ENCODE peak calls at places on chromosomes 6 and 20, in five cellular contexts. O, V, Y, P and T are unnamed samples.

GRCh38 chr6:145453376-145453775 is 281.9 kb downstream of the EPM2A start:
- DNase-seq in O (no peak), V (no peak), Y (no peak), P (no peak), T (no peak)

GRCh38 chr6:148945311-148946021 is 198.6 kb downstream of the UST start:
- DNase-seq in O (no peak), V (no peak), Y (no peak), P (no peak), T (no peak)

GRCh38 chr20:49368596-49368995 is 90.7 kb upstream of the ZNFX1 start:
- DNase-seq in O (no peak), V (no peak), Y (no peak), P (no peak), T (no peak)

GRCh38 chr6:111657146-111657545 is 51.5 kb upstream of the TRAF3IP2 start:
- DNase-seq in O (no peak), V (no peak), Y (no peak), P (no peak), T (no peak)

GRCh38 chr6:69022991-69023390 is 387.9 kb downstream of the ADGRB3 start:
- DNase-seq in O (no peak), V (no peak), Y (no peak), P (no peak), T (no peak)

GRCh38 chr6:161837854-161838253 is 564.0 kb upstream of the AGPAT4 start:
- DNase-seq in O (no peak), V (no peak), Y (no peak), P (no peak), T (no peak)

GRCh38 chr20:51660741-51661608 is 107.2 kb downstream of the ATP9A start:
- DNase-seq in O (no peak), V (no peak), Y (no peak), P (no peak), T (no peak)

GRCh38 chr6:80363501-80363900 is 257.0 kb downstream of the BCKDHB start:
- DNase-seq in O (no peak), V (no peak), Y (no peak), P (no peak), T (no peak)

GRCh38 chr20:50724851-50725721 is 6.3 kb upstream of the PARD6B start:
- DNase-seq in O (no peak), V (no peak), Y (no peak), P (peak; percentile 73), T (peak; percentile 68)

GRCh38 chr6:36285187-36285612 is 15.3 kb downstream of the PNPLA1 start:
- DNase-seq in O (no peak), V (no peak), Y (no peak), P (no peak), T (no peak)

GRCh38 chr20:33305591-33306057 is 22.6 kb downstream of the BPIFB1 start:
- DNase-seq in O (no peak), V (no peak), Y (no peak), P (no peak), T (no peak)

GRCh38 chr6:42095776-42096541 is 45.6 kb downstream of the TAF8 start:
- DNase-seq in O (no peak), V (no peak), Y (no peak), P (no peak), T (no peak)

GRCh38 chr20:2796011-2796660 is 4.3 kb downstream of the CPXM1 start:
- DNase-seq in O (no peak), V (no peak), Y (no peak), P (no peak), T (no peak)

GRCh38 chr6:147283460-147283859 is 79.2 kb downstream of the STXBP5 start:
- DNase-seq in O (no peak), V (no peak), Y (no peak), P (no peak), T (no peak)

GRCh38 chr20:10970109-10970508 is 296.3 kb upstream of the JAG1 start:
- DNase-seq in O (no peak), V (no peak), Y (no peak), P (no peak), T (no peak)

GRCh38 chr20:34302312-34302722 is 838 bp downstream of the AHCY start:
- DNase-seq in O (no peak), V (no peak), Y (no peak), P (no peak), T (no peak)

GRCh38 chr6:117483645-117484016 is 1.2 kb downstream of the DCBLD1 start:
- DNase-seq in O (no peak), V (no peak), Y (no peak), P (no peak), T (no peak)

GRCh38 chr20:62622178-62622876 is 20.0 kb upstream of the SLCO4A1 start:
- DNase-seq in O (no peak), V (no peak), Y (no peak), P (no peak), T (no peak)

GRCh38 chr20:30593572-30593971 is 663.9 kb upstream of the DEFB115 start:
- DNase-seq in O (no peak), V (no peak), Y (no peak), P (no peak), T (no peak)

GRCh38 chr6:5996701-5997419 is 9.9 kb downstream of the NRN1 start:
- DNase-seq in O (peak; percentile 58), V (no peak), Y (peak; percentile 34), P (no peak), T (peak; percentile 29)

GRCh38 chr6:3336066-3336786 is 77.5 kb downstream of the PSMG4 start:
- DNase-seq in O (no peak), V (no peak), Y (no peak), P (no peak), T (no peak)

GRCh38 chr6:113437571-113437970 is 419.6 kb upstream of the MARCKS start:
- DNase-seq in O (no peak), V (no peak), Y (no peak), P (no peak), T (no peak)

GRCh38 chr6:217048-217659 is 75.1 kb upstream of the DUSP22 start:
- DNase-seq in O (no peak), V (no peak), Y (no peak), P (no peak), T (no peak)

GRCh38 chr6:33850869-33851541 is 47.2 kb upstream of the MLN start:
- DNase-seq in O (no peak), V (no peak), Y (no peak), P (no peak), T (no peak)

GRCh38 chr6:3884007-3884745 is 35.0 kb downstream of the FAM50B start:
- DNase-seq in O (no peak), V (no peak), Y (no peak), P (no peak), T (peak; percentile 40)

GRCh38 chr6:75934643-75935472 is 137.6 kb downstream of the IMPG1 start:
- DNase-seq in O (peak; percentile 50), V (peak; percentile 42), Y (peak; percentile 40), P (no peak), T (peak; percentile 54)

GRCh38 chr6:119979862-119980261 is 630.3 kb upstream of the MAN1A1 start:
- DNase-seq in O (no peak), V (no peak), Y (no peak), P (no peak), T (no peak)

GRCh38 chr6:166456360-166457156 is 73.8 kb upstream of the MPC1 start:
- DNase-seq in O (no peak), V (no peak), Y (no peak), P (no peak), T (peak; percentile 19)

GRCh38 chr6:149134531-149134933 is 183.0 kb upstream of the TAB2 start:
- DNase-seq in O (no peak), V (peak; percentile 55), Y (no peak), P (no peak), T (no peak)

GRCh38 chr6:551405-551804 is 105.5 kb downstream of the HUS1B start:
- DNase-seq in O (no peak), V (peak; percentile 44), Y (no peak), P (peak; percentile 22), T (no peak)

GRCh38 chr20:37407573-37408002 is 61.6 kb downstream of the SRC start:
- DNase-seq in O (no peak), V (no peak), Y (no peak), P (no peak), T (peak; percentile 8)

GRCh38 chr20:53865905-53866786 is 204.2 kb downstream of the BCAS1 start:
- DNase-seq in O (no peak), V (no peak), Y (no peak), P (no peak), T (peak; percentile 80)

GRCh38 chr6:39729945-39730344 is 4.7 kb upstream of the KIF6 start:
- DNase-seq in O (no peak), V (no peak), Y (no peak), P (no peak), T (no peak)

GRCh38 chr6:105179244-105180065 is at the start of gene POPDC3:
- DNase-seq in O (peak; percentile 47), V (no peak), Y (no peak), P (no peak), T (peak; percentile 23)

GRCh38 chr20:14711681-14712080 is 374.3 kb upstream of the FLRT3 start:
- DNase-seq in O (no peak), V (no peak), Y (no peak), P (no peak), T (no peak)

GRCh38 chr6:13512900-13513299 is 25.5 kb upstream of the GFOD1 start:
- DNase-seq in O (no peak), V (no peak), Y (no peak), P (no peak), T (no peak)

GRCh38 chr20:40803381-40803780 is 114.3 kb upstream of the MAFB start:
- DNase-seq in O (no peak), V (no peak), Y (no peak), P (no peak), T (no peak)

GRCh38 chr6:112927641-112928040 is 580.5 kb downstream of the RFPL4B start:
- DNase-seq in O (no peak), V (no peak), Y (no peak), P (no peak), T (no peak)